ENCODE peak calls at places on chromosomes 1 and 21, in six cellular contexts. One of them, this sample, is unnamed.

GRCh38 chr21:43893536-43894205 is 28.6 kb downstream of the AGPAT3 start:
- DNase-seq in transverse colon: no peak
- DNase-seq in AG10803: no peak
- DNase-seq in HCT116: no peak
- DNase-seq in WTC11: no peak
- DNase-seq in progenitor cell of endocrine pancreas: no peak
- DNase-seq in this sample: no peak

GRCh38 chr1:78560811-78561210 is 59.4 kb upstream of the IFI44L start:
- DNase-seq in AG10803: peak
- DNase-seq in progenitor cell of endocrine pancreas: no peak
- DNase-seq in transverse colon: no peak
- DNase-seq in WTC11: no peak
- DNase-seq in HCT116: no peak
- DNase-seq in this sample: no peak

GRCh38 chr1:230122361-230123279 is 55.6 kb downstream of the GALNT2 start:
- DNase-seq in HCT116: no peak
- DNase-seq in transverse colon: no peak
- DNase-seq in progenitor cell of endocrine pancreas: no peak
- DNase-seq in WTC11: no peak
- DNase-seq in AG10803: no peak
- DNase-seq in this sample: no peak

GRCh38 chr1:178284059-178284458 is 190.2 kb downstream of the RASAL2 start:
- DNase-seq in HCT116: no peak
- DNase-seq in AG10803: no peak
- DNase-seq in progenitor cell of endocrine pancreas: no peak
- DNase-seq in WTC11: no peak
- DNase-seq in transverse colon: no peak
- DNase-seq in this sample: no peak

GRCh38 chr1:194342484-194343262 is 1156.3 kb upstream of the B3GALT2 start:
- DNase-seq in AG10803: no peak
- DNase-seq in transverse colon: no peak
- DNase-seq in progenitor cell of endocrine pancreas: no peak
- DNase-seq in WTC11: peak
- DNase-seq in HCT116: no peak
- DNase-seq in this sample: no peak

GRCh38 chr1:65422241-65423203 is 2.1 kb downstream of the LEPR start:
- DNase-seq in HCT116: no peak
- DNase-seq in progenitor cell of endocrine pancreas: no peak
- DNase-seq in AG10803: peak
- DNase-seq in transverse colon: no peak
- DNase-seq in WTC11: no peak
- DNase-seq in this sample: no peak

GRCh38 chr1:65421341-65422174 is 1.1 kb downstream of the LEPR start:
- DNase-seq in HCT116: no peak
- DNase-seq in WTC11: no peak
- DNase-seq in transverse colon: no peak
- DNase-seq in progenitor cell of endocrine pancreas: no peak
- DNase-seq in AG10803: peak
- DNase-seq in this sample: no peak

GRCh38 chr1:119940697-119941096 is 44.4 kb upstream of the ADAM30 start:
- DNase-seq in progenitor cell of endocrine pancreas: no peak
- DNase-seq in HCT116: no peak
- DNase-seq in AG10803: no peak
- DNase-seq in transverse colon: no peak
- DNase-seq in WTC11: no peak
- DNase-seq in this sample: no peak

GRCh38 chr1:10904396-10905358 is 107.8 kb upstream of the TARDBP start:
- DNase-seq in transverse colon: no peak
- DNase-seq in AG10803: no peak
- DNase-seq in progenitor cell of endocrine pancreas: no peak
- DNase-seq in WTC11: no peak
- DNase-seq in HCT116: no peak
- DNase-seq in this sample: no peak

GRCh38 chr1:167797005-167797404 is 75.2 kb downstream of the MPZL1 start:
- DNase-seq in WTC11: peak
- DNase-seq in transverse colon: peak
- DNase-seq in AG10803: peak
- DNase-seq in progenitor cell of endocrine pancreas: no peak
- DNase-seq in HCT116: no peak
- DNase-seq in this sample: peak

GRCh38 chr1:226185153-226186036 is 1.1 kb downstream of the ACBD3 start:
- DNase-seq in WTC11: no peak
- DNase-seq in AG10803: peak
- DNase-seq in HCT116: no peak
- DNase-seq in transverse colon: no peak
- DNase-seq in progenitor cell of endocrine pancreas: no peak
- DNase-seq in this sample: no peak

GRCh38 chr1:244187310-244187709 is 136.2 kb downstream of the ZBTB18 start:
- DNase-seq in WTC11: no peak
- DNase-seq in progenitor cell of endocrine pancreas: no peak
- DNase-seq in transverse colon: no peak
- DNase-seq in HCT116: no peak
- DNase-seq in AG10803: no peak
- DNase-seq in this sample: no peak

GRCh38 chr1:202540448-202540847 is 169.8 kb downstream of the SYT2 start:
- DNase-seq in transverse colon: no peak
- DNase-seq in HCT116: no peak
- DNase-seq in progenitor cell of endocrine pancreas: no peak
- DNase-seq in WTC11: no peak
- DNase-seq in AG10803: no peak
- DNase-seq in this sample: no peak

GRCh38 chr1:153447498-153448170 is 12.8 kb downstream of the S100A7 start:
- DNase-seq in WTC11: no peak
- DNase-seq in AG10803: peak
- DNase-seq in transverse colon: no peak
- DNase-seq in progenitor cell of endocrine pancreas: no peak
- DNase-seq in HCT116: no peak
- DNase-seq in this sample: peak

GRCh38 chr1:40868051-40868723 is 6.0 kb upstream of the CITED4 start:
- DNase-seq in progenitor cell of endocrine pancreas: no peak
- DNase-seq in WTC11: no peak
- DNase-seq in AG10803: peak
- DNase-seq in transverse colon: no peak
- DNase-seq in HCT116: no peak
- DNase-seq in this sample: peak

GRCh38 chr1:181128592-181129497 is 40.3 kb downstream of the IER5 start:
- DNase-seq in transverse colon: peak
- DNase-seq in HCT116: no peak
- DNase-seq in progenitor cell of endocrine pancreas: no peak
- DNase-seq in AG10803: no peak
- DNase-seq in WTC11: no peak
- DNase-seq in this sample: no peak

GRCh38 chr1:63327417-63328139 is 5.2 kb downstream of the FOXD3 start:
- DNase-seq in progenitor cell of endocrine pancreas: peak
- DNase-seq in AG10803: peak
- DNase-seq in HCT116: peak
- DNase-seq in transverse colon: peak
- DNase-seq in WTC11: peak
- DNase-seq in this sample: no peak

GRCh38 chr21:17821121-17821520 is 2.0 kb upstream of the C21orf91 start:
- DNase-seq in AG10803: no peak
- DNase-seq in WTC11: no peak
- DNase-seq in HCT116: no peak
- DNase-seq in transverse colon: no peak
- DNase-seq in progenitor cell of endocrine pancreas: no peak
- DNase-seq in this sample: no peak

GRCh38 chr1:155466617-155466972 is 96.0 kb downstream of the ASH1L start:
- DNase-seq in transverse colon: no peak
- DNase-seq in AG10803: no peak
- DNase-seq in HCT116: no peak
- DNase-seq in progenitor cell of endocrine pancreas: no peak
- DNase-seq in WTC11: no peak
- DNase-seq in this sample: no peak

GRCh38 chr1:23614128-23614660 is 54.9 kb upstream of the ID3 start:
- DNase-seq in HCT116: no peak
- DNase-seq in WTC11: no peak
- DNase-seq in progenitor cell of endocrine pancreas: no peak
- DNase-seq in AG10803: no peak
- DNase-seq in transverse colon: no peak
- DNase-seq in this sample: no peak

GRCh38 chr1:66207484-66207883 is 326.5 kb upstream of the SGIP1 start:
- DNase-seq in AG10803: peak
- DNase-seq in transverse colon: no peak
- DNase-seq in WTC11: no peak
- DNase-seq in progenitor cell of endocrine pancreas: no peak
- DNase-seq in HCT116: no peak
- DNase-seq in this sample: peak

GRCh38 chr1:220300442-220301121 is 28.3 kb upstream of the RAB3GAP2 start:
- DNase-seq in HCT116: no peak
- DNase-seq in transverse colon: peak
- DNase-seq in WTC11: no peak
- DNase-seq in progenitor cell of endocrine pancreas: no peak
- DNase-seq in AG10803: peak
- DNase-seq in this sample: peak

GRCh38 chr1:230651235-230651634 is 9.0 kb downstream of the COG2 start:
- DNase-seq in progenitor cell of endocrine pancreas: no peak
- DNase-seq in HCT116: no peak
- DNase-seq in AG10803: no peak
- DNase-seq in transverse colon: no peak
- DNase-seq in WTC11: no peak
- DNase-seq in this sample: no peak

DNA sequence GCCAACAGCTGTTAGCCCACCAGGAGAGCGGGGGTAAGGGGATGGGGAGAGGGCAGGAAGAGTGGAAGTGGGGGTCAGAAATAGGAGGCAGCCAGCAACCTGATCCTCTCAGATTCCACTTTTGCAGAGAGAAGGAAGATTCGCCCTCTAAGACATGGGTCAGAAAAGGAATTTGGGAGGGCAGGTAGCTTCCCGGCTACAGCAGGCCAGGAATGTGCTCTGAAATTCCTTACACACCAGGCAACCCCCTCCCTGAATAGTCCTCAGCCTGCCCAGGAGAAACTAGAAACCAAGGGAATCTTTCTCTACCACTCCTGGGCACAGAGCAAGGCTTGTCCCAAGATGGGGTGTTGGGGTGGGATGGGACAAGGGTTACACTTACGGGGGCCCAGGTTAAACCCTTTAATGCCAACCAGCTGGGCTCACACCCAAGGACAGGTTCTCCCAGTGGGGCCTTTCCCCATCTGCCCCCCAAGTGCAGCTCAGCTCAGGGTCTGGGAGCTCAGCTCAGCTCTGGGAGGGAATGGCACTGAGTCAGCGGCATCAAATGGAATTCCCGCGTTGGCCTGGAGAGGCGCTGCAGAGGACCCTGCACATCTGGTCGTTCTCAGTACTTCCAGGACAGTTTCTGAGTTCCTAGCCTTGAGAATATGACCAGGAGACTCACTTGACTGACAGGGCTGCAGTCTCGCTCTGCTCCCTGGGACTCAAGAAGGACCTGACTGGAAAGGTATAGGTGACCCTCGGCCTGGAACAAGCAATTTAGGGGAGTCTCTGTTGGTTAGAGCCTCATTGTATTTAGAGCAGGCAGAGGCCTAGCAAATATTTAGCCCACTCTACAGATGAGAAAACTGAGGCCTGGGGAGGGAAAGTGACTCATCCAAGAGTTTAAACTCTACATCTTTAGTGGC is 761 bp downstream of the TNNT2 start:
- DNase-seq in HCT116: peak
- DNase-seq in transverse colon: peak
- DNase-seq in WTC11: peak
- DNase-seq in progenitor cell of endocrine pancreas: peak
- DNase-seq in AG10803: peak
- DNase-seq in this sample: no peak
- TF ChIP-seq CTCF in HCT116: peak
- TF ChIP-seq CTCF in transverse colon: peak
- TF ChIP-seq CTCF in WTC11: peak
- TF ChIP-seq CTCF in progenitor cell of endocrine pancreas: peak
- TF ChIP-seq CTCF in AG10803: peak
- TF ChIP-seq CTCF in this sample: peak

GRCh38 chr1:32786856-32787255 is 30.3 kb downstream of the YARS1 start:
- DNase-seq in WTC11: no peak
- DNase-seq in transverse colon: no peak
- DNase-seq in HCT116: no peak
- DNase-seq in AG10803: peak
- DNase-seq in progenitor cell of endocrine pancreas: no peak
- DNase-seq in this sample: no peak
- TF ChIP-seq CTCF in WTC11: no peak
- TF ChIP-seq CTCF in transverse colon: peak
- TF ChIP-seq CTCF in HCT116: peak
- TF ChIP-seq CTCF in AG10803: peak
- TF ChIP-seq CTCF in progenitor cell of endocrine pancreas: peak
- TF ChIP-seq CTCF in this sample: no peak

GRCh38 chr1:197618065-197618464 is 157.2 kb downstream of the DENND1B start:
- DNase-seq in HCT116: no peak
- DNase-seq in AG10803: peak
- DNase-seq in WTC11: no peak
- DNase-seq in transverse colon: no peak
- DNase-seq in progenitor cell of endocrine pancreas: no peak
- DNase-seq in this sample: no peak

GRCh38 chr1:197620660-197621273 is 154.5 kb downstream of the DENND1B start:
- DNase-seq in transverse colon: no peak
- DNase-seq in AG10803: no peak
- DNase-seq in WTC11: no peak
- DNase-seq in HCT116: no peak
- DNase-seq in progenitor cell of endocrine pancreas: no peak
- DNase-seq in this sample: no peak

GRCh38 chr1:197622371-197622770 is 152.9 kb downstream of the DENND1B start:
- DNase-seq in AG10803: no peak
- DNase-seq in progenitor cell of endocrine pancreas: no peak
- DNase-seq in transverse colon: no peak
- DNase-seq in WTC11: no peak
- DNase-seq in HCT116: no peak
- DNase-seq in this sample: no peak

GRCh38 chr1:197621761-197622160 is 153.5 kb downstream of the DENND1B start:
- DNase-seq in AG10803: no peak
- DNase-seq in HCT116: no peak
- DNase-seq in WTC11: no peak
- DNase-seq in progenitor cell of endocrine pancreas: no peak
- DNase-seq in transverse colon: no peak
- DNase-seq in this sample: no peak

GRCh38 chr1:197619008-197619640 is 156.2 kb downstream of the DENND1B start:
- DNase-seq in AG10803: peak
- DNase-seq in transverse colon: no peak
- DNase-seq in HCT116: peak
- DNase-seq in WTC11: no peak
- DNase-seq in progenitor cell of endocrine pancreas: no peak
- DNase-seq in this sample: peak
- TF ChIP-seq CTCF in AG10803: peak
- TF ChIP-seq CTCF in transverse colon: peak
- TF ChIP-seq CTCF in HCT116: peak
- TF ChIP-seq CTCF in WTC11: no peak
- TF ChIP-seq CTCF in progenitor cell of endocrine pancreas: peak
- TF ChIP-seq CTCF in this sample: no peak

DNA sequence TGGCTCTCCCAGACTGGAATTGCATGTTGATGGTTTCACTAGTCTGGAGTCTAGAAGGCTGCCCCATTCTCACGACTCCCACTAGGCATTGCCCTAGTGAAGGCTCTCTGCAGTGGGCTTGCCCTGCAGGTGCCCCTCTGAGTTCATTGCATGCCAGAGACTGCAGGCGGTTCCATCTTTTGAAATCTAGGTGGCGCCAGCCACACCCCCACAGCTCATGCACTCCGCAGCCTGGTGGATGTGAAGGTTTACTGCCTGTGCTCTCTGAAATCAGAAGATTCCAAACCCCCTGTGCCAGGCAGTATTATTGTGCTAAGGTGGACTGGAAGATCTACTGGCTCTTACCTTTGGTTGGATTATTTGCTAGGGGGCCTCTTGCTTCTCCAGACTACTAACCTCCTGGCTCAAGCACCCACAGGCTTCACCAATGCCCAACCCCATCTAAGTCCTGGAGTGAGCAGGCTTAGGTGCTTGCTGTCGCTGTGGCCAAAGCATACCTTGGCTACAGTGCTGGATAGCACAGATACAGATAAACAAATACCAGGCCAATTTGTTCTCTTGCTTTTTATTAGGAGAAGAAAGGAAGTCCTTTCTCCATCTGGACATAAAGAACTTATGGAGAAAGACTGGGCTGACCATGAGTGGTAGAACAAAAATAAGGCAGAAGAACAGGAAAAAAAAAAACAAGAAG is 83.5 kb upstream of the SIM2 start:
- DNase-seq in HCT116: peak
- DNase-seq in progenitor cell of endocrine pancreas: no peak
- DNase-seq in WTC11: peak
- DNase-seq in transverse colon: no peak
- DNase-seq in AG10803: no peak
- DNase-seq in this sample: no peak
- TF ChIP-seq CTCF in HCT116: peak
- TF ChIP-seq CTCF in progenitor cell of endocrine pancreas: peak
- TF ChIP-seq CTCF in WTC11: peak
- TF ChIP-seq CTCF in transverse colon: no peak
- TF ChIP-seq CTCF in AG10803: no peak
- TF ChIP-seq CTCF in this sample: no peak

This sample was measured in AG04449.